ENCODE peak calls at places on chromosomes 6 and 20, in nine cellular contexts. I is NCI-H226; G is uterus; A is naive thymus-derived CD4-positive, alpha-beta T cell; N is AG09309; J is T follicular helper cell; B is DMS 273 treated with DMSO at 0.1 percent for 48 hours; S is activated T-cell treated with anti-CD3 and anti-CD28 coated beads, Interleukin-2, amount 50 U/mL, for 4 hours; Z is AG04450. H is an unnamed sample.

GRCh38 chr20:16712541-16712947 is 17.3 kb upstream of the SNRPB2 start:
- DNase-seq in I (no peak), G (no peak), A (no peak), N (no peak), J (no peak), B (no peak), S (no peak), Z (no peak), H (no peak)

GRCh38 chr6:16766043-16766521 is 4.8 kb upstream of the ATXN1 start:
- DNase-seq in I (peak), G (no peak), A (no peak), N (peak), J (no peak), B (no peak), S (no peak), Z (no peak), H (no peak)

GRCh38 chr6:44480097-44480539 is 92.6 kb downstream of the CDC5L start:
- DNase-seq in I (no peak), G (no peak), A (no peak), N (no peak), J (no peak), B (no peak), S (no peak), Z (no peak), H (no peak)

GRCh38 chr6:89828988-89829590 is 591 bp upstream of the CASP8AP2 start:
- DNase-seq in I (no peak), G (no peak), A (no peak), N (no peak), J (peak), B (peak), S (no peak), Z (no peak), H (peak)

GRCh38 chr20:48776306-48776705 is 51.5 kb downstream of the PREX1 start:
- DNase-seq in I (no peak), G (no peak), A (no peak), N (no peak), J (no peak), B (peak), S (no peak), Z (no peak), H (peak)

GRCh38 chr6:83265384-83265783 is 72.2 kb downstream of the RWDD2A start:
- DNase-seq in I (peak), G (no peak), A (no peak), N (no peak), J (no peak), B (no peak), S (no peak), Z (peak), H (no peak)

GRCh38 chr6:35739645-35740517 is 3.0 kb downstream of the ARMC12 start:
- DNase-seq in I (no peak), G (no peak), A (no peak), N (no peak), J (no peak), B (no peak), S (no peak), Z (no peak), H (no peak)

GRCh38 chr20:38171301-38172010 is 6.4 kb upstream of the TGM2 start:
- DNase-seq in I (no peak), G (no peak), A (no peak), N (no peak), J (no peak), B (no peak), S (no peak), Z (no peak), H (no peak)

GRCh38 chr6:159126590-159126989 is 42.6 kb upstream of the FNDC1 start:
- DNase-seq in I (no peak), G (no peak), A (no peak), N (no peak), J (no peak), B (no peak), S (no peak), Z (no peak), H (no peak)

GRCh38 chr6:12991435-12991834 is 274.9 kb downstream of the PHACTR1 start:
- DNase-seq in I (no peak), G (no peak), A (no peak), N (no peak), J (no peak), B (no peak), S (no peak), Z (no peak), H (no peak)

GRCh38 chr6:70707893-70708292 is 40.2 kb downstream of the SMAP1 start:
- DNase-seq in I (no peak), G (no peak), A (no peak), N (no peak), J (no peak), B (no peak), S (no peak), Z (no peak), H (no peak)

GRCh38 chr6:40411881-40412280 is 175.3 kb downstream of the LRFN2 start:
- DNase-seq in I (no peak), G (no peak), A (no peak), N (no peak), J (no peak), B (no peak), S (no peak), Z (no peak), H (no peak)

GRCh38 chr6:13205106-13205505 is 123.2 kb downstream of the TBC1D7 start:
- DNase-seq in I (no peak), G (no peak), A (no peak), N (no peak), J (no peak), B (no peak), S (no peak), Z (no peak), H (no peak)

GRCh38 chr6:68468244-68468884 is 166.7 kb upstream of the ADGRB3 start:
- DNase-seq in I (no peak), G (no peak), A (no peak), N (no peak), J (no peak), B (no peak), S (no peak), Z (no peak), H (no peak)

GRCh38 chr20:3935295-3935955 is 46.2 kb downstream of the PANK2 start:
- DNase-seq in I (no peak), G (peak), A (no peak), N (no peak), J (no peak), B (peak), S (no peak), Z (no peak), H (peak)

GRCh38 chr20:21981179-21981578 is 275.7 kb downstream of the PAX1 start:
- DNase-seq in I (no peak), G (no peak), A (no peak), N (no peak), J (no peak), B (no peak), S (no peak), Z (no peak), H (no peak)

GRCh38 chr20:50713677-50714101 is 17.7 kb upstream of the PARD6B start:
- DNase-seq in I (peak), G (peak), A (no peak), N (no peak), J (no peak), B (no peak), S (no peak), Z (no peak), H (no peak)

GRCh38 chr6:37103169-37104039 is 66.5 kb upstream of the PIM1 start:
- DNase-seq in I (peak), G (peak), A (no peak), N (no peak), J (peak), B (peak), S (no peak), Z (no peak), H (peak)

GRCh38 chr20:62120990-62121775 is 1.1 kb upstream of the LSM14B start:
- DNase-seq in I (no peak), G (peak), A (no peak), N (peak), J (no peak), B (peak), S (no peak), Z (no peak), H (no peak)

GRCh38 chr6:45691426-45691825 is 313.7 kb upstream of the SUPT3H start:
- DNase-seq in I (peak), G (no peak), A (no peak), N (no peak), J (no peak), B (no peak), S (no peak), Z (no peak), H (no peak)

GRCh38 chr6:99611148-99611547 is 4.5 kb downstream of the PRDM13 start:
- DNase-seq in I (no peak), G (no peak), A (no peak), N (no peak), J (no peak), B (no peak), S (no peak), Z (no peak), H (no peak)

GRCh38 chr20:38123021-38123587 is 42.0 kb downstream of the TGM2 start:
- DNase-seq in I (no peak), G (peak), A (no peak), N (no peak), J (no peak), B (no peak), S (no peak), Z (no peak), H (no peak)

GRCh38 chr6:167932468-167933276 is 64.8 kb upstream of the KIF25 start:
- DNase-seq in I (no peak), G (no peak), A (no peak), N (no peak), J (no peak), B (no peak), S (no peak), Z (no peak), H (no peak)

GRCh38 chr6:53103993-53104675 is 38.9 kb downstream of the FBXO9 start:
- DNase-seq in I (no peak), G (no peak), A (peak), N (no peak), J (no peak), B (no peak), S (no peak), Z (no peak), H (no peak)

GRCh38 chr6:16436550-16436949 is 198.2 kb downstream of the GMPR start:
- DNase-seq in I (no peak), G (no peak), A (no peak), N (no peak), J (peak), B (no peak), S (peak), Z (no peak), H (no peak)

GRCh38 chr6:113595921-113596376 is 261.2 kb upstream of the MARCKS start:
- DNase-seq in I (no peak), G (peak), A (no peak), N (peak), J (no peak), B (no peak), S (no peak), Z (no peak), H (no peak)

GRCh38 chr6:152096863-152097496 is 289.5 kb downstream of the ESR1 start:
- DNase-seq in I (no peak), G (no peak), A (no peak), N (peak), J (no peak), B (peak), S (no peak), Z (peak), H (peak)

GRCh38 chr20:62782893-62783278 is 13.4 kb upstream of the MRGBP start:
- DNase-seq in I (no peak), G (no peak), A (no peak), N (no peak), J (no peak), B (no peak), S (no peak), Z (no peak), H (peak)

GRCh38 chr20:50304883-50305635 is 114.4 kb downstream of the CEBPB start:
- DNase-seq in I (no peak), G (peak), A (no peak), N (peak), J (no peak), B (no peak), S (no peak), Z (peak), H (no peak)

GRCh38 chr6:89793586-89793985 is 26.0 kb downstream of the MDN1 start:
- DNase-seq in I (no peak), G (no peak), A (no peak), N (no peak), J (no peak), B (no peak), S (no peak), Z (no peak), H (no peak)

GRCh38 chr6:132456700-132457143 is 55.4 kb upstream of the MOXD1 start:
- DNase-seq in I (no peak), G (no peak), A (no peak), N (no peak), J (no peak), B (no peak), S (no peak), Z (no peak), H (no peak)

GRCh38 chr6:166625356-166625755 is 1.7 kb downstream of the RPS6KA2 start:
- DNase-seq in I (no peak), G (no peak), A (no peak), N (no peak), J (no peak), B (no peak), S (no peak), Z (no peak), H (no peak)

GRCh38 chr6:37501632-37502466 is 2.2 kb upstream of the CCDC167 start:
- DNase-seq in I (no peak), G (no peak), A (peak), N (no peak), J (peak), B (no peak), S (no peak), Z (no peak), H (no peak)